ENCODE peak calls at places on chromosomes 4 and X, in five cellular contexts. Y is stomach; K is AG10803; Z is Panc1; D is activated T-cell treated with anti-CD3 and anti-CD28 coated beads, Interleukin-2, amount 50 U/mL, for 72 hours. T is an unnamed sample.

GRCh38 chr4:119532319-119532718 is 96.3 kb downstream of the PDE5A start:
- DNase-seq in Y (no peak), K (no peak), Z (no peak), D (no peak), T (no peak)

GRCh38 chr4:13285336-13285735 is 198.8 kb downstream of the RAB28 start:
- DNase-seq in Y (no peak), K (peak), Z (no peak), D (no peak), T (no peak)

GRCh38 chr4:85741921-85742591 is 267.1 kb downstream of the ARHGAP24 start:
- DNase-seq in Y (no peak), K (no peak), Z (no peak), D (no peak), T (no peak)

GRCh38 chrX:1453390-1453783 is 678 bp upstream of the ASMTL start:
- DNase-seq in Y (no peak), K (no peak), Z (no peak), D (no peak), T (no peak)

GRCh38 chr4:130712038-130712437 is 1616.1 kb downstream of the C4orf33 start:
- DNase-seq in Y (no peak), K (no peak), Z (no peak), D (no peak), T (no peak)

GRCh38 chrX:118345045-118345400 is 883 bp upstream of the WDR44 start:
- DNase-seq in Y (no peak), K (no peak), Z (no peak), D (no peak), T (no peak)

GRCh38 chrX:17814557-17814956 is 46.5 kb downstream of the RAI2 start:
- DNase-seq in Y (no peak), K (peak), Z (no peak), D (no peak), T (no peak)

GRCh38 chr4:2714071-2714770 is 41.9 kb downstream of the TNIP2 start:
- DNase-seq in Y (no peak), K (peak), Z (no peak), D (peak), T (no peak)

GRCh38 chr4:117477925-117478324 is 392.5 kb upstream of the TRAM1L1 start:
- DNase-seq in Y (no peak), K (no peak), Z (no peak), D (no peak), T (no peak)

GRCh38 chr4:77697860-77698599 is 92.4 kb downstream of the CXCL13 start:
- DNase-seq in Y (peak), K (peak), Z (peak), D (no peak), T (no peak)

GRCh38 chrX:148500428-148501120 is at the start of gene AFF2:
- DNase-seq in Y (peak), K (peak), Z (no peak), D (peak), T (no peak)